ENCODE peak calls at places on chromosomes 7 and 10, in nine cellular contexts. I is WTC11, E is A549, F is heart left ventricle, Z is left ventricle myocardium inferior, V is breast epithelium, J is GM06990, S is AG09309, G is MCF 10A. H is an unnamed sample.

GRCh38 chr10:77692782-77693181 is 55.2 kb upstream of the KCNMA1 start:
- DNase-seq in Z (no peak), V (no peak), I (no peak), E (no peak), J (no peak), G (peak), S (no peak), F (no peak), H (no peak)

GRCh38 chr10:3124412-3125175 is 48.0 kb downstream of the PITRM1 start:
- DNase-seq in J (no peak), V (no peak), F (no peak), G (no peak), I (no peak), E (no peak), S (no peak), Z (no peak), H (no peak)

GRCh38 chr7:100444311-100445278 is 8.3 kb upstream of the PPP1R35 start:
- DNase-seq in E (peak), Z (no peak), I (no peak), F (no peak), G (peak), J (no peak), V (no peak), S (no peak), H (no peak)

GRCh38 chr10:93026072-93026471 is 34.5 kb upstream of the CYP26C1 start:
- DNase-seq in V (no peak), I (no peak), F (no peak), E (no peak), Z (no peak), S (no peak), G (no peak), J (no peak), H (no peak)

GRCh38 chr10:123284022-123284421 is 129.8 kb downstream of the BUB3 start:
- DNase-seq in V (no peak), J (no peak), E (peak), S (no peak), F (no peak), Z (no peak), G (peak), I (no peak), H (no peak)

GRCh38 chr7:68925241-68925640 is 673.0 kb upstream of the AUTS2 start:
- DNase-seq in J (no peak), E (no peak), Z (no peak), G (no peak), F (no peak), I (no peak), V (no peak), S (no peak), H (no peak)

GRCh38 chr7:71735961-71736556 is 604.1 kb downstream of the GALNT17 start:
- DNase-seq in Z (no peak), V (peak), F (peak), G (peak), E (peak), S (peak), I (peak), J (peak), H (no peak)

GRCh38 chr10:90437452-90437851 is 420.4 kb downstream of the HTR7 start:
- DNase-seq in G (no peak), J (no peak), Z (no peak), F (no peak), S (no peak), V (no peak), I (no peak), E (no peak), H (no peak)

GRCh38 chr7:6546852-6547251 is 4.4 kb downstream of the GRID2IP start:
- DNase-seq in S (no peak), Z (no peak), J (no peak), V (no peak), E (peak), I (no peak), F (no peak), G (peak), H (no peak)

GRCh38 chr10:70656489-70656888 is 15.8 kb upstream of the ADAMTS14 start:
- DNase-seq in J (no peak), V (no peak), G (peak), I (no peak), E (no peak), F (peak), S (peak), Z (no peak), H (no peak)

GRCh38 chr7:90889210-90889609 is 293.1 kb downstream of the CDK14 start:
- DNase-seq in F (no peak), E (no peak), J (no peak), G (no peak), S (no peak), I (no peak), Z (no peak), V (no peak), H (no peak)

GRCh38 chr7:28708458-28708951 is 249.6 kb downstream of the TRIL start:
- DNase-seq in E (no peak), G (no peak), Z (no peak), F (no peak), S (no peak), I (peak), V (no peak), J (no peak), H (no peak)

GRCh38 chr10:86225098-86225782 is 141.4 kb downstream of the GRID1 start:
- DNase-seq in Z (no peak), F (peak), E (peak), I (no peak), S (peak), V (no peak), G (peak), J (no peak), H (no peak)

DNA sequence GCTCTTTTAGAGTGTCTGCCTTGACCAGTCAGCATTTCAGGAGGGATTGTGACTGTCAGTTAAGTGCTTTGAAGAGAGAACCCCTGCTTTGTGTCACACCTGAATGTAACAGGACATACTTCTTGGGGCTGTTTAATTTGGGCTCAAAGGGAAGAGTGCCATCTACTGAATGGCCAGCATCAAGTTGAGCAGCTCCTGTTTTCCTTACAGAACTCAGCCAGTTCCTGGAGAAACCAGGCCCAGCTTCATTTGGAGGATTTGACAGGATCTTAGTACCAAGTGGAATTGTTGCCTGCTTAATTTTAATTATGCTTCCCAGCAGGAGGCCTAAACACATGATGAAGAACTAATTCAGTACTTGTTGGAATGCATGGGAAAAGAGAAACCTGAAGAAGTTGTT is 8.3 kb downstream of the ADD3 start:
- DNase-seq in E (peak), Z (no peak), G (peak), S (no peak), V (no peak), J (no peak), F (no peak), I (no peak), H (no peak)
- TF ChIP-seq CTCF in E (peak), Z (peak), G (peak), S (peak), V (peak), J (peak), F (peak), I (no peak), H (peak)

GRCh38 chr10:105974803-105975456 is 1189.6 kb downstream of the SORCS1 start:
- DNase-seq in F (no peak), E (peak), Z (no peak), S (no peak), G (peak), J (no peak), I (peak), V (no peak), H (no peak)
- TF ChIP-seq CTCF in F (peak), E (no peak), Z (peak), S (peak), G (peak), J (peak), I (peak), V (peak), H (no peak)

DNA sequence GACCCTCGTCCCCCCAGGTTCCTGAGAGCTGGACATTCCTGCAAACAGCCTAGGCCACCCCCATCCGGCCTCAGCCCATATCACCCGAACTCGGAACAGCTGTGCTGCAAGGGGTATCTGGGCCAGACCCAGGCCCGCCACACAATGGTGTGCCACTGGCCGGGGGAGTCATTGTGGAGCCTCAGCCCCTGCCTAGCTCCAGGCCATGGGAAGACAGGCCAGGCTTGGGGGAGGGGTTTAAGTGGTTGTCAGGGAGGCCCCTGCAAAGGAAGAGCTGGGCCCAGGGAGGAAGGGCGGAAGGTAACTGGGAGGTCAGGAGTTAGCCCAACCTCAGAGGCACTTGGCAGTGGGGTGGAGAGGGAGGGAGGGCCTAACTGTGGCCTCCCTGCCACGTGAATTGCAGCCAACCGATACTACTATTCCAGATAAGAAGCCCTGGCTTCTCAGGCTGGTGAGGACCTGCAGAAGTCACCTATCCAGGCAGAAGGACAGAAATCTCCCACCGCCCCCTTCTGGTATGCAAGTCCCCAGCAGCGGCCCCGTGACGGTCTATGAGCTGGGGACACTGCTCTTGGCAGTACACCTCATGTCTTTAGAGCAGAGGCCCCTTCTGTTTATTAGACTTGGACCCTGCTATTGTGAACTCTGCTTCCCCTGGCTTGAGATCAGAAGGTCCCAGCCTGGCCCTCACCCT is 26.8 kb downstream of the VSIR start:
- DNase-seq in G (no peak), F (peak), I (peak), S (no peak), J (no peak), Z (peak), E (no peak), V (no peak), H (no peak)
- TF ChIP-seq CTCF in G (no peak), F (peak), I (no peak), S (peak), J (no peak), Z (peak), E (no peak), V (no peak), H (no peak)

GRCh38 chr7:114468844-114469243 is 54.2 kb downstream of the FOXP2 start:
- DNase-seq in J (peak), F (no peak), I (no peak), S (no peak), V (no peak), Z (no peak), G (peak), E (no peak), H (no peak)

GRCh38 chr7:114466911-114467310 is 52.3 kb downstream of the FOXP2 start:
- DNase-seq in V (no peak), Z (no peak), E (no peak), F (no peak), J (no peak), S (no peak), I (no peak), G (no peak), H (no peak)
- TF ChIP-seq CTCF in V (no peak), Z (no peak), E (no peak), F (no peak), J (no peak), S (no peak), I (no peak), G (no peak), H (no peak)

GRCh38 chr7:82625377-82625776 is 181.8 kb upstream of the CACNA2D1 start:
- DNase-seq in G (no peak), S (no peak), E (no peak), Z (no peak), V (no peak), J (no peak), I (no peak), F (no peak), H (no peak)
- TF ChIP-seq CTCF in G (no peak), S (no peak), E (no peak), Z (no peak), V (no peak), J (no peak), I (no peak), F (no peak), H (no peak)

DNA sequence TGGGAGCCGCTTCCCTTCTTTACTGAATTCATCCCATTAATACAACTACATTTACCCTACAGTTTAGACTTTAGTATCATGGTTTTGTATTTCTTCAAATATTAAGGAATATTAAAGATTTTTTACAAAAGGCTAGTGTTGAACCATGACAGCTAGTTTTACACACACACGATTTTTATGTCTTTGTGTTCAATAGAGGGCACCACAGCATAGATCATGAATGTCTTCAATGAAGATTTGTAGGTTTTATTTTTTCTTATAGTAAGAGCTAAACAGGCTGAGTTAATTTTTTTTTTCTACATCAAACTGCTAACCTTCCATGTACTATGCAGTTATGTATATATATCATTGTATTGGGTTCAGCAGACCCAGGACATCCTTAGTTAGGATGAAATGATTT is 76.9 kb downstream of the SNX10 start:
- DNase-seq in Z (no peak), V (no peak), I (no peak), F (no peak), G (peak), S (no peak), J (no peak), E (peak), H (no peak)
- TF ChIP-seq CTCF in Z (no peak), V (no peak), I (no peak), F (no peak), G (peak), S (no peak), J (no peak), E (peak), H (no peak)

GRCh38 chr10:95332666-95333249 is 42.0 kb upstream of the PDLIM1 start:
- DNase-seq in I (no peak), F (no peak), V (no peak), S (no peak), J (no peak), E (no peak), G (no peak), Z (no peak), H (no peak)

GRCh38 chr10:95334793-95335120 is 44.0 kb upstream of the PDLIM1 start:
- DNase-seq in I (no peak), V (no peak), J (no peak), F (no peak), Z (no peak), S (no peak), G (no peak), E (no peak), H (no peak)

GRCh38 chr10:95336702-95337101 is 45.9 kb upstream of the PDLIM1 start:
- DNase-seq in S (no peak), E (no peak), J (no peak), Z (no peak), F (no peak), I (no peak), V (no peak), G (no peak), H (no peak)

GRCh38 chr10:95335933-95336699 is 45.3 kb upstream of the PDLIM1 start:
- DNase-seq in I (no peak), S (no peak), J (no peak), Z (no peak), G (no peak), F (no peak), E (no peak), V (no peak), H (no peak)

DNA sequence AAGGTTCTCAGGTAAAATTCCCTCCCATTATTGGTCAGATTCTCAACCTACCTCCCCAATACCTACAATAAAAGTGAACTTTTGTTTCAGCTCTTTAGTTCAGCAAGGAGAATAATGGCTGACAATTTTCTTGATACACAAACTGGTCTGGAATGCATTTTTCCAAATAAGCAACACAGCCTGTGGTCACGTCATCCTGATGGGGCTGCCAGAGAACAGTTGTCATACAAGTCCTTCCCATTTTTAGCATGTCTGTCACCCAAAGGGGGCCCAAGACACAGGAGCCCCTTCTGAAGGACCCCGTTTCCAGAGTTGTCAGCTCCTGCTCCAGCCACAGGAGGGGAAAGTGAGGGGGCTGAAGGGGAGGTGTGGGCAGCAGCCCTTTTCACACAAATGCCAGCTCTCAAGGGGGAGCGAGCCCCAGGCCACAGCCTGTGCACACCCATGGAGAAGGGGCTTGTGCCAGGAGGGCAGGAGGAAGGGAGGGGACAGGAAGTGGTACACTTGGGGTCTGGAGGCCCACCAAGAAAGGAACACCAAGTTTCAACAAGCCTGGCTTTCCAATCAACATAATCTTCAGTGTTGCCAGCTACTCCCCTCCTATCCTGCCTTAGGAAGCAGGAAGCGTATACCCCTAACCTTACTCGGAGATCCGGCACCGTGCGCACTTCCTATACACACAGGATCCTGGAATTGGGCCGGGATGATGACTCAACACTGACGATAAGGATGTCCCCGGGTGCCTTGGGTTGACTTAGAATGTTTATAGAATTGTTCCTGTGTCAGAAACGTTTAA is 43.4 kb upstream of the PDLIM1 start:
- DNase-seq in F (peak), I (no peak), S (peak), V (peak), E (peak), Z (peak), G (peak), J (no peak), H (no peak)
- TF ChIP-seq CTCF in F (no peak), I (no peak), S (no peak), V (no peak), E (no peak), Z (no peak), G (no peak), J (no peak), H (no peak)

GRCh38 chr7:26618898-26619297 is 245.5 kb downstream of the SKAP2 start:
- DNase-seq in J (no peak), G (no peak), E (no peak), V (no peak), S (no peak), Z (no peak), F (no peak), I (no peak), H (no peak)

GRCh38 chr7:26617066-26617465 is 247.3 kb downstream of the SKAP2 start:
- DNase-seq in G (no peak), S (no peak), E (no peak), Z (no peak), V (no peak), F (no peak), I (no peak), J (no peak), H (no peak)

GRCh38 chr7:26619348-26619747 is 245.0 kb downstream of the SKAP2 start:
- DNase-seq in S (no peak), I (no peak), G (no peak), E (no peak), V (no peak), J (no peak), F (no peak), Z (no peak), H (no peak)

GRCh38 chr7:26618458-26618857 is 245.9 kb downstream of the SKAP2 start:
- DNase-seq in F (no peak), G (no peak), S (no peak), Z (no peak), J (no peak), I (no peak), E (no peak), V (no peak), H (no peak)

DNA sequence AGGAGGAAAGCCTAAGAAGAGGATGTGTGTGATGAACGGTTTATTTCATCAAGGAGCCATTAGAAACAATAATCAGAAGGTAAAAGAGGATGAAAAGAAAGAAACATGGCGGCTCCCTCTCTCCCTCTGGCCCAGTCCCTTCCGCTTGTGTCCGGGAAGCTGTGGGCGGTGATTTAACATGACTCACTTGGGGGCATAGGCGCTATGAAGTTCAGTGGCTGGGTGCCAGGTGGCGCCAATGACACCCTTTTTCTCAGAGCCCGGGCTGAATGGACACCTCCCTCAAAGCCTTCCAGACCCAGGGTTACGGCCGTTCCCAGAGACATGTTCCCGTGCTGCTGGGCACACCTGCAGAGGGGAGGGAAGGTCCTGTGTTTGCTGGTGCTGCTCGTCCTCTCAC is 244.0 kb downstream of the SKAP2 start:
- DNase-seq in V (no peak), F (no peak), S (no peak), Z (no peak), E (peak), I (peak), J (no peak), G (peak), H (no peak)
- TF ChIP-seq CTCF in V (no peak), F (no peak), S (no peak), Z (no peak), E (no peak), I (peak), J (peak), G (no peak), H (no peak)

H was measured in CD8-positive, alpha-beta T cell.